ENCODE peak calls at places on chromosomes 13 and 19, in nine cellular contexts. One of them, this sample, is unnamed.

GRCh38 chr13:62663767-62664166 is 1248.1 kb upstream of the PCDH20 start:
- DNase-seq in stimulated activated CD8-positive, alpha-beta memory T cell treated with anti-CD3 and anti-CD28 coated beads, Interleukin-15, amount 100 ng/mL, for 48 hours: no peak
- DNase-seq in activated T-cell treated with anti-CD3 and anti-CD28 coated beads, Interleukin-2, amount 50 U/mL, for 72 hours: no peak
- DNase-seq in iris pigment epithelial cell: no peak
- DNase-seq in astrocyte of the spinal cord: no peak
- DNase-seq in CD4-positive, alpha-beta memory T cell: no peak
- DNase-seq in activated naive CD4-positive, alpha-beta T cell treated with anti-CD3 and anti-CD28 coated beads for 36 hours: no peak
- DNase-seq in GF-D8: no peak
- DNase-seq in midbrain: no peak
- DNase-seq in this sample: no peak

GRCh38 chr19:40369797-40370196 is 20.2 kb downstream of the HIPK4 start:
- DNase-seq in stimulated activated CD8-positive, alpha-beta memory T cell treated with anti-CD3 and anti-CD28 coated beads, Interleukin-15, amount 100 ng/mL, for 48 hours: no peak
- DNase-seq in activated T-cell treated with anti-CD3 and anti-CD28 coated beads, Interleukin-2, amount 50 U/mL, for 72 hours: no peak
- DNase-seq in iris pigment epithelial cell: no peak
- DNase-seq in astrocyte of the spinal cord: no peak
- DNase-seq in CD4-positive, alpha-beta memory T cell: no peak
- DNase-seq in activated naive CD4-positive, alpha-beta T cell treated with anti-CD3 and anti-CD28 coated beads for 36 hours: no peak
- DNase-seq in GF-D8: no peak
- DNase-seq in midbrain: no peak
- DNase-seq in this sample: no peak

GRCh38 chr13:30779608-30780007 is 44.3 kb downstream of the ALOX5AP start:
- DNase-seq in stimulated activated CD8-positive, alpha-beta memory T cell treated with anti-CD3 and anti-CD28 coated beads, Interleukin-15, amount 100 ng/mL, for 48 hours: no peak
- DNase-seq in activated T-cell treated with anti-CD3 and anti-CD28 coated beads, Interleukin-2, amount 50 U/mL, for 72 hours: no peak
- DNase-seq in iris pigment epithelial cell: no peak
- DNase-seq in astrocyte of the spinal cord: no peak
- DNase-seq in CD4-positive, alpha-beta memory T cell: no peak
- DNase-seq in activated naive CD4-positive, alpha-beta T cell treated with anti-CD3 and anti-CD28 coated beads for 36 hours: no peak
- DNase-seq in GF-D8: no peak
- DNase-seq in midbrain: no peak
- DNase-seq in this sample: no peak

GRCh38 chr19:50190439-50190891 is 13.0 kb upstream of the MYH14 start:
- DNase-seq in stimulated activated CD8-positive, alpha-beta memory T cell treated with anti-CD3 and anti-CD28 coated beads, Interleukin-15, amount 100 ng/mL, for 48 hours: no peak
- DNase-seq in activated T-cell treated with anti-CD3 and anti-CD28 coated beads, Interleukin-2, amount 50 U/mL, for 72 hours: no peak
- DNase-seq in iris pigment epithelial cell: no peak
- DNase-seq in astrocyte of the spinal cord: no peak
- DNase-seq in CD4-positive, alpha-beta memory T cell: no peak
- DNase-seq in activated naive CD4-positive, alpha-beta T cell treated with anti-CD3 and anti-CD28 coated beads for 36 hours: no peak
- DNase-seq in GF-D8: no peak
- DNase-seq in midbrain: no peak
- DNase-seq in this sample: no peak

GRCh38 chr13:107231941-107232340 is 664.0 kb upstream of the ARGLU1 start:
- DNase-seq in stimulated activated CD8-positive, alpha-beta memory T cell treated with anti-CD3 and anti-CD28 coated beads, Interleukin-15, amount 100 ng/mL, for 48 hours: no peak
- DNase-seq in activated T-cell treated with anti-CD3 and anti-CD28 coated beads, Interleukin-2, amount 50 U/mL, for 72 hours: no peak
- DNase-seq in iris pigment epithelial cell: no peak
- DNase-seq in astrocyte of the spinal cord: no peak
- DNase-seq in CD4-positive, alpha-beta memory T cell: no peak
- DNase-seq in activated naive CD4-positive, alpha-beta T cell treated with anti-CD3 and anti-CD28 coated beads for 36 hours: no peak
- DNase-seq in GF-D8: no peak
- DNase-seq in midbrain: no peak
- DNase-seq in this sample: no peak

GRCh38 chr19:4375620-4376228 is 24.6 kb downstream of the SH3GL1 start:
- DNase-seq in stimulated activated CD8-positive, alpha-beta memory T cell treated with anti-CD3 and anti-CD28 coated beads, Interleukin-15, amount 100 ng/mL, for 48 hours: no peak
- DNase-seq in activated T-cell treated with anti-CD3 and anti-CD28 coated beads, Interleukin-2, amount 50 U/mL, for 72 hours: no peak
- DNase-seq in iris pigment epithelial cell: peak
- DNase-seq in astrocyte of the spinal cord: peak
- DNase-seq in CD4-positive, alpha-beta memory T cell: no peak
- DNase-seq in activated naive CD4-positive, alpha-beta T cell treated with anti-CD3 and anti-CD28 coated beads for 36 hours: no peak
- DNase-seq in GF-D8: peak
- DNase-seq in midbrain: peak
- DNase-seq in this sample: peak

GRCh38 chr19:5048727-5049553 is 80.0 kb downstream of the KDM4B start:
- DNase-seq in stimulated activated CD8-positive, alpha-beta memory T cell treated with anti-CD3 and anti-CD28 coated beads, Interleukin-15, amount 100 ng/mL, for 48 hours: no peak
- DNase-seq in activated T-cell treated with anti-CD3 and anti-CD28 coated beads, Interleukin-2, amount 50 U/mL, for 72 hours: no peak
- DNase-seq in iris pigment epithelial cell: peak
- DNase-seq in astrocyte of the spinal cord: peak
- DNase-seq in CD4-positive, alpha-beta memory T cell: no peak
- DNase-seq in activated naive CD4-positive, alpha-beta T cell treated with anti-CD3 and anti-CD28 coated beads for 36 hours: no peak
- DNase-seq in GF-D8: no peak
- DNase-seq in midbrain: no peak
- DNase-seq in this sample: peak

GRCh38 chr13:105370011-105370645 is 1165.3 kb downstream of the EFNB2 start:
- DNase-seq in stimulated activated CD8-positive, alpha-beta memory T cell treated with anti-CD3 and anti-CD28 coated beads, Interleukin-15, amount 100 ng/mL, for 48 hours: no peak
- DNase-seq in activated T-cell treated with anti-CD3 and anti-CD28 coated beads, Interleukin-2, amount 50 U/mL, for 72 hours: no peak
- DNase-seq in iris pigment epithelial cell: peak
- DNase-seq in astrocyte of the spinal cord: no peak
- DNase-seq in CD4-positive, alpha-beta memory T cell: no peak
- DNase-seq in activated naive CD4-positive, alpha-beta T cell treated with anti-CD3 and anti-CD28 coated beads for 36 hours: no peak
- DNase-seq in GF-D8: no peak
- DNase-seq in midbrain: no peak
- DNase-seq in this sample: no peak

GRCh38 chr13:60671386-60671785 is 274.4 kb downstream of the TDRD3 start:
- DNase-seq in stimulated activated CD8-positive, alpha-beta memory T cell treated with anti-CD3 and anti-CD28 coated beads, Interleukin-15, amount 100 ng/mL, for 48 hours: no peak
- DNase-seq in activated T-cell treated with anti-CD3 and anti-CD28 coated beads, Interleukin-2, amount 50 U/mL, for 72 hours: no peak
- DNase-seq in iris pigment epithelial cell: no peak
- DNase-seq in astrocyte of the spinal cord: no peak
- DNase-seq in CD4-positive, alpha-beta memory T cell: no peak
- DNase-seq in activated naive CD4-positive, alpha-beta T cell treated with anti-CD3 and anti-CD28 coated beads for 36 hours: no peak
- DNase-seq in GF-D8: no peak
- DNase-seq in midbrain: no peak
- DNase-seq in this sample: no peak

GRCh38 chr19:15379996-15380647 is 535 bp upstream of the AKAP8 start:
- DNase-seq in stimulated activated CD8-positive, alpha-beta memory T cell treated with anti-CD3 and anti-CD28 coated beads, Interleukin-15, amount 100 ng/mL, for 48 hours: no peak
- DNase-seq in activated T-cell treated with anti-CD3 and anti-CD28 coated beads, Interleukin-2, amount 50 U/mL, for 72 hours: no peak
- DNase-seq in iris pigment epithelial cell: peak
- DNase-seq in astrocyte of the spinal cord: peak
- DNase-seq in CD4-positive, alpha-beta memory T cell: no peak
- DNase-seq in activated naive CD4-positive, alpha-beta T cell treated with anti-CD3 and anti-CD28 coated beads for 36 hours: peak
- DNase-seq in GF-D8: no peak
- DNase-seq in midbrain: no peak
- DNase-seq in this sample: no peak

GRCh38 chr13:51257187-51257586 is 35.0 kb downstream of the FAM124A start:
- DNase-seq in stimulated activated CD8-positive, alpha-beta memory T cell treated with anti-CD3 and anti-CD28 coated beads, Interleukin-15, amount 100 ng/mL, for 48 hours: no peak
- DNase-seq in activated T-cell treated with anti-CD3 and anti-CD28 coated beads, Interleukin-2, amount 50 U/mL, for 72 hours: no peak
- DNase-seq in iris pigment epithelial cell: no peak
- DNase-seq in astrocyte of the spinal cord: no peak
- DNase-seq in CD4-positive, alpha-beta memory T cell: no peak
- DNase-seq in activated naive CD4-positive, alpha-beta T cell treated with anti-CD3 and anti-CD28 coated beads for 36 hours: no peak
- DNase-seq in GF-D8: no peak
- DNase-seq in midbrain: no peak
- DNase-seq in this sample: no peak

GRCh38 chr13:84563611-84564010 is 681.3 kb upstream of the SLITRK1 start:
- DNase-seq in stimulated activated CD8-positive, alpha-beta memory T cell treated with anti-CD3 and anti-CD28 coated beads, Interleukin-15, amount 100 ng/mL, for 48 hours: no peak
- DNase-seq in activated T-cell treated with anti-CD3 and anti-CD28 coated beads, Interleukin-2, amount 50 U/mL, for 72 hours: no peak
- DNase-seq in iris pigment epithelial cell: no peak
- DNase-seq in astrocyte of the spinal cord: no peak
- DNase-seq in CD4-positive, alpha-beta memory T cell: no peak
- DNase-seq in activated naive CD4-positive, alpha-beta T cell treated with anti-CD3 and anti-CD28 coated beads for 36 hours: no peak
- DNase-seq in GF-D8: no peak
- DNase-seq in midbrain: no peak
- DNase-seq in this sample: no peak

GRCh38 chr19:34041922-34042521 is 130.3 kb upstream of the LSM14A start:
- DNase-seq in stimulated activated CD8-positive, alpha-beta memory T cell treated with anti-CD3 and anti-CD28 coated beads, Interleukin-15, amount 100 ng/mL, for 48 hours: peak
- DNase-seq in activated T-cell treated with anti-CD3 and anti-CD28 coated beads, Interleukin-2, amount 50 U/mL, for 72 hours: peak
- DNase-seq in iris pigment epithelial cell: peak
- DNase-seq in astrocyte of the spinal cord: peak
- DNase-seq in CD4-positive, alpha-beta memory T cell: peak
- DNase-seq in activated naive CD4-positive, alpha-beta T cell treated with anti-CD3 and anti-CD28 coated beads for 36 hours: peak
- DNase-seq in GF-D8: peak
- DNase-seq in midbrain: peak
- DNase-seq in this sample: peak

GRCh38 chr19:38877781-38878574 is at the start of gene RINL:
- DNase-seq in stimulated activated CD8-positive, alpha-beta memory T cell treated with anti-CD3 and anti-CD28 coated beads, Interleukin-15, amount 100 ng/mL, for 48 hours: peak
- DNase-seq in activated T-cell treated with anti-CD3 and anti-CD28 coated beads, Interleukin-2, amount 50 U/mL, for 72 hours: peak
- DNase-seq in iris pigment epithelial cell: no peak
- DNase-seq in astrocyte of the spinal cord: no peak
- DNase-seq in CD4-positive, alpha-beta memory T cell: peak
- DNase-seq in activated naive CD4-positive, alpha-beta T cell treated with anti-CD3 and anti-CD28 coated beads for 36 hours: peak
- DNase-seq in GF-D8: peak
- DNase-seq in midbrain: no peak
- DNase-seq in this sample: no peak

GRCh38 chr13:20518652-20519051 is 7.0 kb downstream of the CRYL1 start:
- DNase-seq in stimulated activated CD8-positive, alpha-beta memory T cell treated with anti-CD3 and anti-CD28 coated beads, Interleukin-15, amount 100 ng/mL, for 48 hours: no peak
- DNase-seq in activated T-cell treated with anti-CD3 and anti-CD28 coated beads, Interleukin-2, amount 50 U/mL, for 72 hours: no peak
- DNase-seq in iris pigment epithelial cell: no peak
- DNase-seq in astrocyte of the spinal cord: no peak
- DNase-seq in CD4-positive, alpha-beta memory T cell: no peak
- DNase-seq in activated naive CD4-positive, alpha-beta T cell treated with anti-CD3 and anti-CD28 coated beads for 36 hours: no peak
- DNase-seq in GF-D8: no peak
- DNase-seq in midbrain: no peak
- DNase-seq in this sample: no peak

GRCh38 chr19:43847884-43848283 is 20.8 kb downstream of the ZNF283 start:
- DNase-seq in stimulated activated CD8-positive, alpha-beta memory T cell treated with anti-CD3 and anti-CD28 coated beads, Interleukin-15, amount 100 ng/mL, for 48 hours: no peak
- DNase-seq in activated T-cell treated with anti-CD3 and anti-CD28 coated beads, Interleukin-2, amount 50 U/mL, for 72 hours: no peak
- DNase-seq in iris pigment epithelial cell: no peak
- DNase-seq in astrocyte of the spinal cord: no peak
- DNase-seq in CD4-positive, alpha-beta memory T cell: no peak
- DNase-seq in activated naive CD4-positive, alpha-beta T cell treated with anti-CD3 and anti-CD28 coated beads for 36 hours: no peak
- DNase-seq in GF-D8: no peak
- DNase-seq in midbrain: no peak
- DNase-seq in this sample: no peak

GRCh38 chr13:50981686-50982085 is 72.1 kb downstream of the RNASEH2B start:
- DNase-seq in stimulated activated CD8-positive, alpha-beta memory T cell treated with anti-CD3 and anti-CD28 coated beads, Interleukin-15, amount 100 ng/mL, for 48 hours: no peak
- DNase-seq in activated T-cell treated with anti-CD3 and anti-CD28 coated beads, Interleukin-2, amount 50 U/mL, for 72 hours: no peak
- DNase-seq in iris pigment epithelial cell: no peak
- DNase-seq in astrocyte of the spinal cord: no peak
- DNase-seq in CD4-positive, alpha-beta memory T cell: no peak
- DNase-seq in activated naive CD4-positive, alpha-beta T cell treated with anti-CD3 and anti-CD28 coated beads for 36 hours: no peak
- DNase-seq in GF-D8: no peak
- DNase-seq in midbrain: no peak
- DNase-seq in this sample: no peak

GRCh38 chr13:26482451-26483197 is 74.9 kb upstream of the WASF3 start:
- DNase-seq in stimulated activated CD8-positive, alpha-beta memory T cell treated with anti-CD3 and anti-CD28 coated beads, Interleukin-15, amount 100 ng/mL, for 48 hours: no peak
- DNase-seq in activated T-cell treated with anti-CD3 and anti-CD28 coated beads, Interleukin-2, amount 50 U/mL, for 72 hours: peak
- DNase-seq in iris pigment epithelial cell: peak
- DNase-seq in astrocyte of the spinal cord: peak
- DNase-seq in CD4-positive, alpha-beta memory T cell: peak
- DNase-seq in activated naive CD4-positive, alpha-beta T cell treated with anti-CD3 and anti-CD28 coated beads for 36 hours: peak
- DNase-seq in GF-D8: peak
- DNase-seq in midbrain: peak
- DNase-seq in this sample: no peak

GRCh38 chr13:21014666-21015170 is 46.7 kb downstream of the LATS2 start:
- DNase-seq in stimulated activated CD8-positive, alpha-beta memory T cell treated with anti-CD3 and anti-CD28 coated beads, Interleukin-15, amount 100 ng/mL, for 48 hours: no peak
- DNase-seq in activated T-cell treated with anti-CD3 and anti-CD28 coated beads, Interleukin-2, amount 50 U/mL, for 72 hours: no peak
- DNase-seq in iris pigment epithelial cell: peak
- DNase-seq in astrocyte of the spinal cord: peak
- DNase-seq in CD4-positive, alpha-beta memory T cell: no peak
- DNase-seq in activated naive CD4-positive, alpha-beta T cell treated with anti-CD3 and anti-CD28 coated beads for 36 hours: no peak
- DNase-seq in GF-D8: no peak
- DNase-seq in midbrain: no peak
- DNase-seq in this sample: peak

GRCh38 chr13:68808456-68808855 is 1299.2 kb upstream of the ATXN8OS start:
- DNase-seq in stimulated activated CD8-positive, alpha-beta memory T cell treated with anti-CD3 and anti-CD28 coated beads, Interleukin-15, amount 100 ng/mL, for 48 hours: no peak
- DNase-seq in activated T-cell treated with anti-CD3 and anti-CD28 coated beads, Interleukin-2, amount 50 U/mL, for 72 hours: no peak
- DNase-seq in iris pigment epithelial cell: peak
- DNase-seq in astrocyte of the spinal cord: peak
- DNase-seq in CD4-positive, alpha-beta memory T cell: no peak
- DNase-seq in activated naive CD4-positive, alpha-beta T cell treated with anti-CD3 and anti-CD28 coated beads for 36 hours: no peak
- DNase-seq in GF-D8: no peak
- DNase-seq in midbrain: no peak
- DNase-seq in this sample: no peak

GRCh38 chr13:51380269-51380668 is 40.8 kb downstream of the SERPINE3 start:
- DNase-seq in stimulated activated CD8-positive, alpha-beta memory T cell treated with anti-CD3 and anti-CD28 coated beads, Interleukin-15, amount 100 ng/mL, for 48 hours: no peak
- DNase-seq in activated T-cell treated with anti-CD3 and anti-CD28 coated beads, Interleukin-2, amount 50 U/mL, for 72 hours: no peak
- DNase-seq in iris pigment epithelial cell: peak
- DNase-seq in astrocyte of the spinal cord: peak
- DNase-seq in CD4-positive, alpha-beta memory T cell: no peak
- DNase-seq in activated naive CD4-positive, alpha-beta T cell treated with anti-CD3 and anti-CD28 coated beads for 36 hours: no peak
- DNase-seq in GF-D8: no peak
- DNase-seq in midbrain: no peak
- DNase-seq in this sample: no peak

GRCh38 chr13:113207890-113208423 is 512 bp downstream of the PCID2 start:
- DNase-seq in stimulated activated CD8-positive, alpha-beta memory T cell treated with anti-CD3 and anti-CD28 coated beads, Interleukin-15, amount 100 ng/mL, for 48 hours: no peak
- DNase-seq in activated T-cell treated with anti-CD3 and anti-CD28 coated beads, Interleukin-2, amount 50 U/mL, for 72 hours: no peak
- DNase-seq in iris pigment epithelial cell: peak
- DNase-seq in astrocyte of the spinal cord: peak
- DNase-seq in CD4-positive, alpha-beta memory T cell: no peak
- DNase-seq in activated naive CD4-positive, alpha-beta T cell treated with anti-CD3 and anti-CD28 coated beads for 36 hours: peak
- DNase-seq in GF-D8: no peak
- DNase-seq in midbrain: no peak
- DNase-seq in this sample: peak